ENCODE peak calls at places on chromosomes 6 and 20, in four cellular contexts. F is endothelial cell of umbilical vein, L is suprapubic skin, D is prostate gland. O is an unnamed sample.

GRCh38 chr6:90811596-90812226 is 224.8 kb upstream of the MAP3K7 start:
- DNase-seq in F (no peak), L (no peak), D (no peak), O (no peak)

GRCh38 chr6:25866011-25866410 is 8.0 kb downstream of the SLC17A3 start:
- DNase-seq in F (no peak), L (no peak), D (no peak), O (no peak)

GRCh38 chr6:27106382-27106781 is 141.1 kb upstream of the PRSS16 start:
- DNase-seq in F (no peak), L (no peak), D (no peak), O (no peak)

GRCh38 chr6:100592929-100593328 is 128.2 kb upstream of the SIM1 start:
- DNase-seq in F (no peak), L (no peak), D (no peak), O (no peak)

GRCh38 chr6:40599580-40599979 is 12.4 kb upstream of the LRFN2 start:
- DNase-seq in F (no peak), L (no peak), D (no peak), O (no peak)

GRCh38 chr20:38152175-38153010 is 12.7 kb downstream of the TGM2 start:
- DNase-seq in F (peak; percentile 97), L (peak; percentile 85), D (peak; percentile 43), O (peak; percentile 78)

GRCh38 chr6:11994875-11995461 is 17.1 kb upstream of the HIVEP1 start:
- DNase-seq in F (no peak), L (no peak), D (no peak), O (no peak)

GRCh38 chr6:26172496-26172958 is 85.3 kb downstream of the HFE start:
- DNase-seq in F (peak; percentile 74), L (no peak), D (no peak), O (no peak)

GRCh38 chr20:50611128-50611810 is 80.1 kb downstream of the RIPOR3 start:
- DNase-seq in F (no peak), L (no peak), D (no peak), O (no peak)

GRCh38 chr20:18615020-18615652 is 27.3 kb downstream of the DTD1 start:
- DNase-seq in F (no peak), L (no peak), D (no peak), O (no peak)

GRCh38 chr6:168088161-168089106 is 9.4 kb upstream of the FRMD1 start:
- DNase-seq in F (no peak), L (no peak), D (no peak), O (no peak)

GRCh38 chr6:87742106-87742505 is 40.1 kb upstream of the AKIRIN2 start:
- DNase-seq in F (no peak), L (no peak), D (no peak), O (no peak)

DNA sequence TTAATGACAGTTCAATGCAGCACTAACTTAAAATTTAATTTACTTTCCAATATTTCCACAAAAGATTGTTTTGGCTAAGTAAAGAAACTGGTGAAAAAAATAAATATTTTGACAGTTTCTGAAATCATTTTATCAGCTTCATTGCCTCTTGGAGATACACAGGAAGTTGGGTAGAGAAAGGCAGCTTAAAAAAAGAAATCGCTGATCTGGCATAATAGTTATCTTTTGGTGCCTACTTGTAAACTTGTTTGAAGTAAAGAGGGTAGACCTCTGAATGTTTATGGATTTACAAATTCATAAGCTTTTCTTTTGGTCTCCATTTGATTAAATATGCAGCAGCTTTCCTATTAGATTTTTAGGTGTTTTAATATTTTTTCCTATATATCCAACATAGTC is 103.4 kb downstream of the RTN4IP1 start:
- DNase-seq in F (no peak), L (no peak), D (no peak), O (no peak)
- TF ChIP-seq POLR2A in F (no peak), L (no peak), D (no peak), O (no peak)

GRCh38 chr20:64035066-64035932 is 683 bp upstream of the C20orf204 start:
- DNase-seq in F (no peak), L (no peak), D (no peak), O (no peak)
- TF ChIP-seq POLR2AphosphoS5 in F (peak; percentile 13), L (no peak), D (no peak), O (peak; percentile 2)

GRCh38 chr6:17601389-17601703 is 1.2 kb downstream of the FAM8A1 start:
- DNase-seq in F (peak; percentile 36), L (no peak), D (no peak), O (no peak)

GRCh38 chr6:17602888-17603287 is 2.8 kb downstream of the FAM8A1 start:
- DNase-seq in F (no peak), L (no peak), D (no peak), O (no peak)

GRCh38 chr6:17599885-17600526 is at the start of gene FAM8A1:
- DNase-seq in F (peak; percentile 84), L (peak; percentile 97), D (peak; percentile 95), O (peak; percentile 84)

GRCh38 chr6:17596085-17596484 is 4.0 kb upstream of the FAM8A1 start:
- DNase-seq in F (no peak), L (no peak), D (no peak), O (no peak)

DNA sequence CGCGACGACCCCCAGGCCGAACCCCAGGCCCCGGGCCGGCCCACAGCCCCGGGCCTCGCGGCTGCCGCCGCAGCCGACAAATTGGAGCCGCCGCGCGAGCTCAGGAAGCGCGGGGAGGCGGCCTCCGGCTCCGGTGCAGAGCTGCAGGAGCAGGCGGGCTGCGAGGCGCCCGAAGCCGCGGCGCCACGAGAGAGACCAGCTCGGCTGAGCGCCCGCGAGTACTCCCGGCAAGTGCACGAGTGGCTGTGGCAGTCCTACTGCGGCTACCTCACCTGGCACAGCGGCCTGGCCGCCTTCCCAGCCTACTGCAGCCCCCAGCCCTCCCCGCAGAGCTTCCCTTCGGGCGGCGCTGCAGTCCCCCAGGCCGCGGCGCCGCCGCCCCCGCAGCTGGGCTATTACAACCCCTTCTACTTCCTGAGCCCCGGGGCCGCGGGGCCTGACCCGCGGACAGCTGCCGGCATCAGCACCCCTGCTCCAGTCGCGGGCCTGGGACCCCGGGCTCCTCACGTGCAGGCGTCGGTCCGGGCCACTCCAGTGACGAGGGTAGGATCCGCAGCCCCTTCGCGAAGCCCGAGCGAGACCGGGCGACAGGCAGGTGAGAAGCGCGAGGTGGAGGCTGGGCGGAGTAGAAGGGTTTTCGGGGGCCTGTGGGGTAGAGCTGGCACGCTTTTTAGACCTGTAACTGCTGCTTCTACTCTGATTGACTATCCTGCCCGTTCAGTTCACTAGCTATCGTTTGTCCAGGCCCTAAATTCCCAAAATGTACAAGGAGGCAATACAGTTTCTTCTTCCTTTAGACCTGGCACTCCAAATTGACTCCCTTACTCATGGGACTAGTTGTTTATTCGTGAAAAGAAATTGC is 656 bp downstream of the FAM8A1 start:
- DNase-seq in F (peak; percentile 44), L (peak; percentile 75), D (peak; percentile 39), O (peak; percentile 31)
- TF ChIP-seq POLR2A in F (no peak), L (peak; percentile 2), D (no peak), O (no peak)

GRCh38 chr6:125439512-125439911 is 137.7 kb upstream of the HDDC2 start:
- DNase-seq in F (no peak), L (no peak), D (no peak), O (no peak)
- TF ChIP-seq POLR2AphosphoS5 in F (no peak), L (no peak), D (no peak), O (no peak)

O was measured in GM12891.